ENCODE peak calls at places on chromosomes 11 and 22, in nine cellular contexts. X is ascending aorta, C is tibial artery, G is H1, V is choroid plexus epithelial cell, N is brain microvascular endothelial cell, W is neural progenitor cell, M is right lobe of liver, A is foreskin fibroblast. F is an unnamed sample.

GRCh38 chr11:10496296-10496936 is 41.4 kb downstream of the AMPD3 start:
- DNase-seq in W (no peak), A (no peak), M (no peak), N (no peak), G (no peak), V (no peak), X (no peak), C (no peak), F (no peak)

GRCh38 chr11:130428271-130428670 is at the start of gene ADAMTS8:
- DNase-seq in N (no peak), A (no peak), X (no peak), C (no peak), G (peak), W (peak), V (no peak), M (no peak), F (no peak)

GRCh38 chr11:75576445-75577049 is 14.5 kb downstream of the SERPINH1 start:
- DNase-seq in G (no peak), V (peak), X (no peak), W (no peak), N (peak), C (peak), A (no peak), M (no peak), F (no peak)

GRCh38 chr11:115502636-115503082 is 1.6 kb downstream of the CADM1 start:
- DNase-seq in W (no peak), G (peak), A (no peak), X (no peak), V (no peak), C (no peak), N (no peak), M (no peak), F (no peak)

GRCh38 chr11:73961321-73961720 is 10.5 kb downstream of the DNAJB13 start:
- DNase-seq in M (no peak), A (peak), G (no peak), V (no peak), C (no peak), N (no peak), W (no peak), X (peak), F (no peak)

GRCh38 chr11:44596541-44597276 is 31.2 kb downstream of the CD82 start:
- DNase-seq in V (no peak), W (no peak), G (no peak), A (no peak), N (no peak), M (no peak), C (no peak), X (peak), F (no peak)

GRCh38 chr11:26730711-26731460 is 9.0 kb upstream of the SLC5A12 start:
- DNase-seq in C (no peak), W (no peak), V (peak), M (no peak), G (no peak), A (peak), N (peak), X (no peak), F (peak)

GRCh38 chr11:57406337-57406904 is 16.0 kb upstream of the PRG2 start:
- DNase-seq in X (no peak), W (no peak), V (no peak), N (no peak), C (no peak), A (no peak), G (no peak), M (no peak), F (no peak)

GRCh38 chr22:44837481-44837880 is 85.1 kb downstream of the ARHGAP8 start:
- DNase-seq in X (no peak), W (no peak), N (no peak), M (no peak), G (no peak), A (no peak), V (no peak), C (no peak), F (no peak)

GRCh38 chr22:46500201-46500600 is 37.2 kb downstream of the CELSR1 start:
- DNase-seq in M (no peak), C (no peak), V (no peak), X (no peak), G (peak), A (no peak), W (peak), N (no peak), F (no peak)

GRCh38 chr22:49827307-49827852 is 293 bp downstream of the BRD1 start:
- DNase-seq in A (no peak), V (peak), C (no peak), X (no peak), G (no peak), N (no peak), M (no peak), W (peak), F (no peak)

GRCh38 chr22:42299586-42300285 is 29.3 kb upstream of the TCF20 start:
- DNase-seq in G (no peak), X (no peak), W (peak), N (no peak), M (no peak), A (no peak), C (no peak), V (no peak), F (no peak)

GRCh38 chr11:123654566-123655081 is at the start of gene SCN3B:
- DNase-seq in G (peak), W (peak), M (no peak), C (no peak), X (no peak), A (peak), N (peak), V (peak), F (peak)

GRCh38 chr11:107549253-107549953 is 16.1 kb downstream of the ALKBH8 start:
- DNase-seq in N (peak), M (no peak), W (peak), V (peak), X (no peak), C (no peak), A (peak), G (no peak), F (peak)

GRCh38 chr22:45638197-45638596 is 33.4 kb upstream of the ATXN10 start:
- DNase-seq in W (no peak), C (no peak), N (no peak), X (no peak), V (no peak), A (no peak), G (no peak), M (no peak), F (no peak)

GRCh38 chr11:10709299-10710086 is 15.9 kb upstream of the IRAG1 start:
- DNase-seq in X (no peak), M (no peak), W (no peak), C (no peak), V (no peak), G (no peak), N (no peak), A (no peak), F (no peak)

GRCh38 chr22:41620646-41621098 is at the start of gene DESI1:
- DNase-seq in C (no peak), N (no peak), G (no peak), V (no peak), X (no peak), W (no peak), A (no peak), M (no peak), F (peak)

GRCh38 chr22:26170795-26171194 is 1.5 kb downstream of the SEZ6L start:
- DNase-seq in M (no peak), N (no peak), G (peak), W (peak), A (no peak), V (no peak), X (no peak), C (no peak), F (no peak)

GRCh38 chr22:41899992-41900651 is 14.8 kb downstream of the SHISA8 start:
- DNase-seq in N (no peak), V (no peak), G (no peak), X (no peak), A (no peak), C (no peak), M (no peak), W (no peak), F (no peak)

GRCh38 chr11:122803306-122803705 is 35.0 kb upstream of the CRTAM start:
- DNase-seq in M (no peak), C (no peak), W (no peak), X (no peak), A (peak), V (peak), N (peak), G (no peak), F (peak)

GRCh38 chr11:120385110-120385509 is 48.9 kb downstream of the ARHGEF12 start:
- DNase-seq in A (no peak), G (no peak), N (peak), X (no peak), M (no peak), W (peak), V (peak), C (no peak), F (no peak)

GRCh38 chr11:85602551-85603218 is 24.5 kb downstream of the DLG2 start:
- DNase-seq in X (no peak), W (no peak), A (peak), V (peak), N (no peak), G (no peak), C (no peak), M (no peak), F (no peak)

GRCh38 chr11:86183694-86184093 is 60.9 kb upstream of the EED start:
- DNase-seq in W (no peak), C (no peak), M (no peak), V (peak), X (no peak), A (peak), G (no peak), N (peak), F (peak)

GRCh38 chr22:24516301-24516737 is 21.2 kb downstream of the UPB1 start:
- DNase-seq in M (no peak), A (peak), X (no peak), V (peak), G (no peak), W (no peak), N (peak), C (no peak), F (peak)

GRCh38 chr11:100870138-100870537 is 183.1 kb downstream of the ARHGAP42 start:
- DNase-seq in N (no peak), G (no peak), C (no peak), M (no peak), X (no peak), A (no peak), V (no peak), W (no peak), F (no peak)

GRCh38 chr11:8340299-8340698 is 76.6 kb upstream of the LMO1 start:
- DNase-seq in N (no peak), M (no peak), X (no peak), G (no peak), V (no peak), C (no peak), W (no peak), A (no peak), F (no peak)

GRCh38 chr11:469684-470667 is 19.9 kb downstream of the PTDSS2 start:
- DNase-seq in W (no peak), M (peak), V (peak), A (peak), G (no peak), C (peak), X (peak), N (peak), F (no peak)

GRCh38 chr11:88398372-88399140 is 61.0 kb upstream of the CTSC start:
- DNase-seq in X (no peak), N (peak), W (no peak), V (peak), C (no peak), M (no peak), A (peak), G (no peak), F (peak)

GRCh38 chr11:35619754-35620640 is 1.7 kb downstream of the FJX1 start:
- DNase-seq in N (peak), M (no peak), G (peak), C (no peak), A (peak), V (no peak), W (peak), X (no peak), F (peak)

GRCh38 chr11:35619030-35619753 is 932 bp downstream of the FJX1 start:
- DNase-seq in X (peak), G (peak), A (peak), W (peak), C (peak), N (peak), V (peak), M (peak), F (peak)

GRCh38 chr11:35617316-35617686 is 959 bp upstream of the FJX1 start:
- DNase-seq in G (no peak), A (no peak), N (no peak), X (no peak), V (no peak), W (no peak), C (no peak), M (no peak), F (no peak)

GRCh38 chr11:35617687-35618496 is at the start of gene FJX1:
- DNase-seq in W (peak), G (peak), M (peak), C (peak), N (peak), A (peak), X (peak), V (peak), F (peak)

DNA sequence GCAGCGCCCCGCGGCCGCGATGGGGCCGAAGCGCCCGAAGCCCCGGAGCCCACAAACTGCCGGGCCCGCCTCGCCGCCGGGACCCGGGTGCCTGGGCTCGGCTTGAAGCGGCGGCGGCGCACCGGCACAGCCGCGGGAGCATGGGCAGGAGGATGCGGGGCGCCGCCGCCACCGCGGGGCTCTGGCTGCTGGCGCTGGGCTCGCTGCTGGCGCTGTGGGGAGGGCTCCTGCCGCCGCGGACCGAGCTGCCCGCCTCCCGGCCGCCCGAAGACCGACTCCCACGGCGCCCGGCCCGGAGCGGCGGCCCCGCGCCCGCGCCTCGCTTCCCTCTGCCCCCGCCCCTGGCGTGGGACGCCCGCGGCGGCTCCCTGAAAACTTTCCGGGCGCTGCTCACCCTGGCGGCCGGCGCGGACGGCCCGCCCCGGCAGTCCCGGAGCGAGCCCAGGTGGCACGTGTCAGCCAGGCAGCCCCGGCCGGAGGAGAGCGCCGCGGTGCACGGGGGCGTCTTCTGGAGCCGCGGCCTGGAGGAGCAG is 303 bp downstream of the FJX1 start:
- DNase-seq in C (no peak), N (no peak), V (peak), X (no peak), M (peak), A (peak), G (no peak), W (peak), F (peak)
- TF ChIP-seq CTCF in C (no peak), N (no peak), V (no peak), X (no peak), M (no peak), A (no peak), G (no peak), W (peak), F (no peak)

DNA sequence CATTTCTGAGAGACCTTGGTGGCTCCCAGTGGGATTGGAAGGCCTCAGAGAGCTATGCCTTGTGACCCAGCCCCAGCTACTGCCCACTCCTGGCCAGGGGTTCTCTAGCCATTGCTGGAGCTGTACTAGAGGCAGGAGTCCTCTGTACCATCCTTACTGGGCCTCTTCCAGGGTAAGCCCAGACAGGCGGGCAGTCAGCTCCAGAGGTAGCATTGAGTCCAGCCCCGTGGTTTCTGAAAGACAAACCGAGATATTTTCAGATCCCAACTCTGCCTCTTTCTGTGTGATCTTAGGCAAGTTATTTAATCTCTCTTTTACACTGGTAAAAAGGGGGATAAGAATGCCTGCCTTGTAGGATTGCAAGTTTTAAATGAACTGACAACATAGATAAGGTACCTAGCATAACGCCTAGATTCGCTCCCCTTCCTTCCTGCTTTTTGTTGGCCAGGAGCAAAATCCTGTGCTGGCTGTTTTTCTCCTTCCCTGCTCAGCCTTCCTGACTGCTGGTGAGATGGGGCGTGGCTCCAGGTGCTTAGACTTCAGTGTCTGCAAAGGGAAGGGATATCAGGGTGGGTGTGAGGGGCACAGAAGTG is 56.5 kb upstream of the NNMT start:
- DNase-seq in W (no peak), C (peak), V (no peak), M (no peak), X (no peak), A (no peak), G (no peak), N (no peak), F (no peak)
- TF ChIP-seq CTCF in W (no peak), C (no peak), V (no peak), M (no peak), X (no peak), A (no peak), G (no peak), N (no peak), F (no peak)

GRCh38 chr11:47433991-47434786 is 8.0 kb upstream of the PSMC3 start:
- DNase-seq in V (no peak), W (no peak), C (no peak), M (peak), N (no peak), A (peak), G (no peak), X (peak), F (no peak)

GRCh38 chr11:47433157-47433556 is 6.9 kb upstream of the PSMC3 start:
- DNase-seq in A (no peak), C (no peak), N (no peak), G (no peak), V (no peak), M (no peak), X (no peak), W (no peak), F (no peak)

GRCh38 chr11:47430524-47430923 is 4.3 kb upstream of the PSMC3 start:
- DNase-seq in A (no peak), X (no peak), W (no peak), C (no peak), G (no peak), V (no peak), N (no peak), M (peak), F (no peak)

GRCh38 chr11:47435687-47436086 is 9.4 kb upstream of the PSMC3 start:
- DNase-seq in N (no peak), X (no peak), G (no peak), M (no peak), W (no peak), C (no peak), A (no peak), V (no peak), F (no peak)

GRCh38 chr11:47431356-47432083 is 5.3 kb upstream of the PSMC3 start:
- DNase-seq in X (no peak), G (no peak), W (no peak), C (no peak), M (peak), N (no peak), V (no peak), A (no peak), F (no peak)
- TF ChIP-seq CTCF in X (no peak), G (no peak), W (no peak), C (no peak), M (no peak), N (no peak), V (no peak), A (no peak), F (no peak)

GRCh38 chr22:27627901-27628300 is 173.7 kb downstream of the MN1 start:
- DNase-seq in W (no peak), A (no peak), N (no peak), C (no peak), G (no peak), M (no peak), V (no peak), X (no peak), F (no peak)

GRCh38 chr22:27627444-27627833 is 174.1 kb downstream of the MN1 start:
- DNase-seq in N (no peak), V (peak), X (no peak), W (no peak), G (no peak), A (no peak), C (no peak), M (no peak), F (peak)

GRCh38 chr22:27628341-27628740 is 173.2 kb downstream of the MN1 start:
- DNase-seq in N (no peak), W (no peak), C (no peak), G (no peak), V (no peak), A (no peak), M (no peak), X (no peak), F (no peak)

GRCh38 chr22:27625769-27626674 is 175.5 kb downstream of the MN1 start:
- DNase-seq in G (no peak), V (no peak), W (no peak), C (no peak), A (no peak), M (no peak), N (no peak), X (no peak), F (no peak)

GRCh38 chr22:27626675-27627443 is 174.7 kb downstream of the MN1 start:
- DNase-seq in N (no peak), G (no peak), C (no peak), V (no peak), M (no peak), A (no peak), X (no peak), W (no peak), F (no peak)
- TF ChIP-seq CTCF in N (no peak), G (no peak), C (no peak), V (no peak), M (no peak), A (no peak), X (no peak), W (no peak), F (no peak)

GRCh38 chr22:30433227-30433626 is 7.7 kb downstream of the MTFP1 start:
- DNase-seq in X (no peak), A (no peak), W (no peak), V (no peak), G (no peak), M (no peak), C (no peak), N (no peak), F (no peak)

GRCh38 chr22:30434775-30435315 is 9.3 kb downstream of the MTFP1 start:
- DNase-seq in W (no peak), X (no peak), G (no peak), M (no peak), A (no peak), N (no peak), C (no peak), V (peak), F (no peak)

GRCh38 chr22:30436196-30436595 is 10.6 kb downstream of the MTFP1 start:
- DNase-seq in G (no peak), N (no peak), A (no peak), W (no peak), V (no peak), X (no peak), C (no peak), M (no peak), F (no peak)

GRCh38 chr22:30433773-30434172 is 8.2 kb downstream of the MTFP1 start:
- DNase-seq in N (no peak), A (no peak), C (no peak), G (no peak), W (no peak), M (no peak), V (no peak), X (no peak), F (no peak)

DNA sequence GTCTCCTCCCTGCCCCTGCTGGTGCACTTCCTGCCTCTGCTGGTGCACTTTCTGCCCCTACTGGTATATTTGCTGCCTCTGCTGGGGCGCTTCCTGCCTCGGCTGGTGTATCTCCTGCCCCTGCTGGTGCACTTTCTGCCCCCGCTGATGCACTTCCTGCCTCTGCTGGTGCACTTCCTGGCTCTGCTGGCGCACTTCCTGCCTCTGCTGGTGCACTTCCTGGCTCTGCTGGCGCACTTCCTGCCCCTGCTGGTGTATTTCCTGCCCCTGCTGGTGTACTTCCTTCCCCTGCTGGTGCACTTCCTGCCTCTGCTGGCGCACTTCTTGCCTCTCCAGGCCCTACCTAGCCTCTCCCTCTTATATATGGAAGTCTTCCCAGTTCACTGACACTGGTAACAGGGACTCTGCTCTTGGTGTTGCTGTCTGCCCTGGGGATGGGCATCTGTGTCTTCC is 10.1 kb downstream of the MTFP1 start:
- DNase-seq in W (no peak), N (no peak), C (no peak), A (no peak), X (peak), M (no peak), G (no peak), V (no peak), F (no peak)
- TF ChIP-seq CTCF in W (no peak), N (no peak), C (no peak), A (no peak), X (no peak), M (no peak), G (no peak), V (no peak), F (no peak)

DNA sequence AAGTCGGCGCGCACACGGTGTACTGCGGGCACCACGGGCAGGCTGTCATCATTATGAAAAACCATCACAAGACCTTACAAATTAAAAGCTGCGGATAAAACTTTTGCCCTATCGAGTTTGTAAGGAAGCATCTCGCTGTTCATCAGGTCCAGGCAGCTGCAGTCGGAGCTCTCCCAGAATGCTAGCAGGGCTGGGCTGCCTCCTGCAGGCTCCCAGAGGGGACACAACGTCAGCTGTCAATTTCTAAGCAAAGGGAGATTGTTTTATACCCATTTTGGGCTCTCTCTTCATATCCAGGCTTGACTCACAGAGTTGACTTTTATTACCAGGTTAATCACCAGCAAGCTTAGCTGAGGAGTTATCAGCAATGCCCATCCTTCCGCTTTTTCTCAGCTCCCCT is 375.1 kb downstream of the OPCML start:
- DNase-seq in A (no peak), M (no peak), C (no peak), G (no peak), W (peak), V (no peak), N (no peak), X (no peak), F (no peak)
- TF ChIP-seq CTCF in A (no peak), M (no peak), C (no peak), G (peak), W (peak), V (no peak), N (no peak), X (no peak), F (no peak)